ENCODE peak calls at places on chromosome 15, in eight cellular contexts. U is CD4-positive, CD25-positive, alpha-beta regulatory T cell; A is stimulated activated CD8-positive, alpha-beta memory T cell treated with anti-CD3 and anti-CD28 coated beads, Interleukin-15, amount 100 ng/mL, for 1 hour; Z is HEK293T; D is NCI-H2029; B is ureter; L is EH; N is NCI-H1417. H is an unnamed sample.
A peak's percentile ranks its signal among the peaks of the same experiment; 100 is the strongest.

GRCh38 chr15:28903555-28903954 is 17.8 kb downstream of the APBA2 start:
- DNase-seq in L (no peak), U (no peak), B (no peak), A (no peak), D (no peak), Z (no peak), N (no peak), H (no peak)

GRCh38 chr15:57165992-57166391 is 210.3 kb upstream of the CGNL1 start:
- DNase-seq in A (no peak), L (peak; percentile 54), U (peak; percentile 41), Z (no peak), B (no peak), N (no peak), D (no peak), H (peak; percentile 41)

GRCh38 chr15:32855942-32856341 is 138.1 kb downstream of the GREM1 start:
- DNase-seq in A (no peak), Z (no peak), B (no peak), L (peak; percentile 99), N (no peak), U (no peak), D (no peak), H (peak; percentile 100)

GRCh38 chr15:91291673-91292072 is 191.6 kb downstream of the SV2B start:
- DNase-seq in D (no peak), N (no peak), L (peak; percentile 37), B (no peak), Z (peak; percentile 25), A (no peak), U (peak; percentile 28), H (no peak)

GRCh38 chr15:44427756-44428724 is 611 bp downstream of the CTDSPL2 start:
- DNase-seq in U (peak; percentile 58), N (peak; percentile 88), D (peak; percentile 35), B (no peak), A (no peak), L (peak; percentile 79), Z (peak; percentile 38), H (peak; percentile 51)

GRCh38 chr15:23472678-23473077 is 25.6 kb upstream of the GOLGA6L2 start:
- DNase-seq in Z (no peak), U (no peak), A (no peak), B (no peak), D (no peak), N (no peak), L (no peak), H (no peak)

GRCh38 chr15:41620536-41621199 is 39.5 kb upstream of the MGA start:
- DNase-seq in N (no peak), U (no peak), L (peak; percentile 5), A (no peak), B (no peak), D (no peak), Z (no peak), H (no peak)

GRCh38 chr15:88447206-88447605 is 20.0 kb downstream of the MRPL46 start:
- DNase-seq in A (no peak), L (no peak), U (no peak), D (no peak), B (no peak), N (no peak), Z (no peak), H (no peak)

GRCh38 chr15:40190591-40190990 is 29.7 kb downstream of the BUB1B start:
- DNase-seq in Z (no peak), U (no peak), D (no peak), L (peak; percentile 62), B (no peak), N (no peak), A (no peak), H (peak; percentile 79)

GRCh38 chr15:88878720-88879184 is 16.6 kb downstream of the HAPLN3 start:
- DNase-seq in N (peak; percentile 48), Z (peak; percentile 85), U (peak; percentile 56), D (no peak), B (no peak), L (peak; percentile 60), A (no peak), H (peak; percentile 35)

GRCh38 chr15:69782155-69782658 is 315.5 kb downstream of the TLE3 start:
- DNase-seq in Z (no peak), D (no peak), L (no peak), N (no peak), B (no peak), A (no peak), U (no peak), H (no peak)

GRCh38 chr15:68348064-68348463 is 70.5 kb downstream of the FEM1B start:
- DNase-seq in B (no peak), Z (no peak), L (no peak), D (no peak), A (no peak), U (no peak), N (no peak), H (no peak)

GRCh38 chr15:62857411-62857853 is 185.1 kb upstream of the TPM1 start:
- DNase-seq in L (no peak), B (no peak), N (no peak), D (no peak), A (no peak), U (peak; percentile 43), Z (no peak), H (peak; percentile 74)

GRCh38 chr15:91515188-91515754 is 338.2 kb upstream of the SLCO3A1 start:
- DNase-seq in L (peak; percentile 89), Z (no peak), N (no peak), D (no peak), A (no peak), B (no peak), U (no peak), H (peak; percentile 56)

GRCh38 chr15:61736792-61737191 is 323.5 kb downstream of the VPS13C start:
- DNase-seq in L (no peak), A (no peak), U (no peak), N (no peak), Z (no peak), D (no peak), B (no peak), H (no peak)

GRCh38 chr15:78859971-78860733 is 12.5 kb upstream of the MORF4L1 start:
- DNase-seq in A (peak; percentile 20), U (peak; percentile 76), D (peak; percentile 12), L (peak; percentile 93), Z (peak; percentile 79), B (peak; percentile 66), N (peak; percentile 95), H (peak; percentile 76)

H was measured in renal cortical epithelial cell.